ENCODE peak calls at places on chromosomes 2 and 18, in eight cellular contexts. One of them, this sample, is unnamed.

GRCh38 chr2:10242451-10242850 is 60.3 kb upstream of the HPCAL1 start:
- DNase-seq in activated T-cell treated with anti-CD3 and anti-CD28 coated beads for 24 hours: no peak
- DNase-seq in activated T-helper 9 cell treated with anti-CD3 and anti-CD28 coated beads, Interleukin-2, amount 50 U/mL, for 16 hours: no peak
- DNase-seq in DMS153: no peak
- DNase-seq in activated effector memory CD4-positive, alpha-beta T cell treated with anti-CD3 and anti-CD28 coated beads, Interleukin-2, amount 50 U/mL, for 16 hours: no peak
- DNase-seq in NCI-H226: no peak
- DNase-seq in GM03348: no peak
- DNase-seq in Kasumi-1: no peak
- DNase-seq in this sample: no peak

GRCh38 chr2:8044046-8044594 is 637.7 kb upstream of the ID2 start:
- DNase-seq in DMS153: no peak
- DNase-seq in GM03348: no peak
- DNase-seq in activated T-helper 9 cell treated with anti-CD3 and anti-CD28 coated beads, Interleukin-2, amount 50 U/mL, for 16 hours: no peak
- DNase-seq in activated effector memory CD4-positive, alpha-beta T cell treated with anti-CD3 and anti-CD28 coated beads, Interleukin-2, amount 50 U/mL, for 16 hours: no peak
- DNase-seq in activated T-cell treated with anti-CD3 and anti-CD28 coated beads for 24 hours: no peak
- DNase-seq in Kasumi-1: no peak
- DNase-seq in NCI-H226: no peak
- DNase-seq in this sample: no peak

GRCh38 chr2:16400127-16400623 is 265.5 kb downstream of the CYRIA start:
- DNase-seq in activated T-helper 9 cell treated with anti-CD3 and anti-CD28 coated beads, Interleukin-2, amount 50 U/mL, for 16 hours: no peak
- DNase-seq in activated T-cell treated with anti-CD3 and anti-CD28 coated beads for 24 hours: no peak
- DNase-seq in activated effector memory CD4-positive, alpha-beta T cell treated with anti-CD3 and anti-CD28 coated beads, Interleukin-2, amount 50 U/mL, for 16 hours: no peak
- DNase-seq in NCI-H226: peak; percentile 48
- DNase-seq in Kasumi-1: no peak
- DNase-seq in GM03348: no peak
- DNase-seq in DMS153: no peak
- DNase-seq in this sample: no peak

GRCh38 chr2:72988726-72989273 is 71.5 kb downstream of the EMX1 start:
- DNase-seq in activated effector memory CD4-positive, alpha-beta T cell treated with anti-CD3 and anti-CD28 coated beads, Interleukin-2, amount 50 U/mL, for 16 hours: peak; percentile 34
- DNase-seq in DMS153: no peak
- DNase-seq in NCI-H226: no peak
- DNase-seq in activated T-cell treated with anti-CD3 and anti-CD28 coated beads for 24 hours: no peak
- DNase-seq in activated T-helper 9 cell treated with anti-CD3 and anti-CD28 coated beads, Interleukin-2, amount 50 U/mL, for 16 hours: no peak
- DNase-seq in Kasumi-1: no peak
- DNase-seq in GM03348: no peak
- DNase-seq in this sample: no peak

GRCh38 chr2:198040820-198041219 is 236.4 kb downstream of the PLCL1 start:
- DNase-seq in DMS153: no peak
- DNase-seq in activated T-cell treated with anti-CD3 and anti-CD28 coated beads for 24 hours: no peak
- DNase-seq in NCI-H226: no peak
- DNase-seq in activated T-helper 9 cell treated with anti-CD3 and anti-CD28 coated beads, Interleukin-2, amount 50 U/mL, for 16 hours: no peak
- DNase-seq in Kasumi-1: no peak
- DNase-seq in activated effector memory CD4-positive, alpha-beta T cell treated with anti-CD3 and anti-CD28 coated beads, Interleukin-2, amount 50 U/mL, for 16 hours: no peak
- DNase-seq in GM03348: no peak
- DNase-seq in this sample: no peak

GRCh38 chr2:128645631-128646030 is 327.0 kb upstream of the HS6ST1 start:
- DNase-seq in Kasumi-1: no peak
- DNase-seq in NCI-H226: no peak
- DNase-seq in activated T-helper 9 cell treated with anti-CD3 and anti-CD28 coated beads, Interleukin-2, amount 50 U/mL, for 16 hours: no peak
- DNase-seq in activated T-cell treated with anti-CD3 and anti-CD28 coated beads for 24 hours: no peak
- DNase-seq in GM03348: no peak
- DNase-seq in DMS153: no peak
- DNase-seq in activated effector memory CD4-positive, alpha-beta T cell treated with anti-CD3 and anti-CD28 coated beads, Interleukin-2, amount 50 U/mL, for 16 hours: no peak
- DNase-seq in this sample: no peak

GRCh38 chr2:39728941-39729351 is 50.1 kb downstream of the THUMPD2 start:
- DNase-seq in activated effector memory CD4-positive, alpha-beta T cell treated with anti-CD3 and anti-CD28 coated beads, Interleukin-2, amount 50 U/mL, for 16 hours: no peak
- DNase-seq in NCI-H226: no peak
- DNase-seq in Kasumi-1: peak; percentile 66
- DNase-seq in DMS153: no peak
- DNase-seq in activated T-helper 9 cell treated with anti-CD3 and anti-CD28 coated beads, Interleukin-2, amount 50 U/mL, for 16 hours: no peak
- DNase-seq in GM03348: peak; percentile 45
- DNase-seq in activated T-cell treated with anti-CD3 and anti-CD28 coated beads for 24 hours: no peak
- DNase-seq in this sample: no peak

GRCh38 chr2:128347701-128348504 is 29.2 kb upstream of the HS6ST1 start:
- DNase-seq in activated effector memory CD4-positive, alpha-beta T cell treated with anti-CD3 and anti-CD28 coated beads, Interleukin-2, amount 50 U/mL, for 16 hours: no peak
- DNase-seq in NCI-H226: peak; percentile 59
- DNase-seq in activated T-cell treated with anti-CD3 and anti-CD28 coated beads for 24 hours: no peak
- DNase-seq in DMS153: no peak
- DNase-seq in Kasumi-1: no peak
- DNase-seq in activated T-helper 9 cell treated with anti-CD3 and anti-CD28 coated beads, Interleukin-2, amount 50 U/mL, for 16 hours: no peak
- DNase-seq in GM03348: peak; percentile 92
- DNase-seq in this sample: no peak

GRCh38 chr2:26961603-26962184 is 8.7 kb upstream of the MAPRE3 start:
- DNase-seq in DMS153: peak; percentile 82
- DNase-seq in activated T-cell treated with anti-CD3 and anti-CD28 coated beads for 24 hours: peak; percentile 72
- DNase-seq in activated effector memory CD4-positive, alpha-beta T cell treated with anti-CD3 and anti-CD28 coated beads, Interleukin-2, amount 50 U/mL, for 16 hours: peak; percentile 92
- DNase-seq in activated T-helper 9 cell treated with anti-CD3 and anti-CD28 coated beads, Interleukin-2, amount 50 U/mL, for 16 hours: peak; percentile 65
- DNase-seq in Kasumi-1: peak; percentile 73
- DNase-seq in GM03348: peak; percentile 88
- DNase-seq in NCI-H226: peak; percentile 40
- DNase-seq in this sample: peak; percentile 96

GRCh38 chr2:19073522-19073921 is 284.9 kb downstream of the OSR1 start:
- DNase-seq in activated T-cell treated with anti-CD3 and anti-CD28 coated beads for 24 hours: no peak
- DNase-seq in NCI-H226: peak; percentile 76
- DNase-seq in activated effector memory CD4-positive, alpha-beta T cell treated with anti-CD3 and anti-CD28 coated beads, Interleukin-2, amount 50 U/mL, for 16 hours: no peak
- DNase-seq in activated T-helper 9 cell treated with anti-CD3 and anti-CD28 coated beads, Interleukin-2, amount 50 U/mL, for 16 hours: no peak
- DNase-seq in Kasumi-1: no peak
- DNase-seq in GM03348: peak; percentile 18
- DNase-seq in DMS153: no peak
- DNase-seq in this sample: peak; percentile 27

GRCh38 chr2:240597419-240598181 is 11.1 kb downstream of the CAPN10 start:
- DNase-seq in GM03348: no peak
- DNase-seq in DMS153: no peak
- DNase-seq in NCI-H226: no peak
- DNase-seq in activated T-cell treated with anti-CD3 and anti-CD28 coated beads for 24 hours: no peak
- DNase-seq in Kasumi-1: no peak
- DNase-seq in activated T-helper 9 cell treated with anti-CD3 and anti-CD28 coated beads, Interleukin-2, amount 50 U/mL, for 16 hours: no peak
- DNase-seq in activated effector memory CD4-positive, alpha-beta T cell treated with anti-CD3 and anti-CD28 coated beads, Interleukin-2, amount 50 U/mL, for 16 hours: peak; percentile 46
- DNase-seq in this sample: no peak

GRCh38 chr2:196383799-196384198 is 212.4 kb upstream of the STK17B start:
- DNase-seq in Kasumi-1: no peak
- DNase-seq in activated effector memory CD4-positive, alpha-beta T cell treated with anti-CD3 and anti-CD28 coated beads, Interleukin-2, amount 50 U/mL, for 16 hours: no peak
- DNase-seq in activated T-helper 9 cell treated with anti-CD3 and anti-CD28 coated beads, Interleukin-2, amount 50 U/mL, for 16 hours: no peak
- DNase-seq in GM03348: no peak
- DNase-seq in NCI-H226: no peak
- DNase-seq in DMS153: no peak
- DNase-seq in activated T-cell treated with anti-CD3 and anti-CD28 coated beads for 24 hours: no peak
- DNase-seq in this sample: no peak

GRCh38 chr18:57737661-57738060 is 65.5 kb downstream of the ATP8B1 start:
- DNase-seq in activated T-cell treated with anti-CD3 and anti-CD28 coated beads for 24 hours: no peak
- DNase-seq in activated effector memory CD4-positive, alpha-beta T cell treated with anti-CD3 and anti-CD28 coated beads, Interleukin-2, amount 50 U/mL, for 16 hours: no peak
- DNase-seq in NCI-H226: peak; percentile 46
- DNase-seq in DMS153: no peak
- DNase-seq in Kasumi-1: peak; percentile 90
- DNase-seq in GM03348: peak; percentile 86
- DNase-seq in activated T-helper 9 cell treated with anti-CD3 and anti-CD28 coated beads, Interleukin-2, amount 50 U/mL, for 16 hours: no peak
- DNase-seq in this sample: peak; percentile 58

GRCh38 chr2:128306081-128306930 is 12.4 kb downstream of the HS6ST1 start:
- DNase-seq in activated T-helper 9 cell treated with anti-CD3 and anti-CD28 coated beads, Interleukin-2, amount 50 U/mL, for 16 hours: no peak
- DNase-seq in NCI-H226: no peak
- DNase-seq in Kasumi-1: no peak
- DNase-seq in GM03348: peak; percentile 87
- DNase-seq in DMS153: peak; percentile 81
- DNase-seq in activated effector memory CD4-positive, alpha-beta T cell treated with anti-CD3 and anti-CD28 coated beads, Interleukin-2, amount 50 U/mL, for 16 hours: no peak
- DNase-seq in activated T-cell treated with anti-CD3 and anti-CD28 coated beads for 24 hours: no peak
- DNase-seq in this sample: peak; percentile 79

GRCh38 chr2:168954256-168954655 is 53.2 kb downstream of the G6PC2 start:
- DNase-seq in Kasumi-1: no peak
- DNase-seq in NCI-H226: no peak
- DNase-seq in activated T-helper 9 cell treated with anti-CD3 and anti-CD28 coated beads, Interleukin-2, amount 50 U/mL, for 16 hours: no peak
- DNase-seq in activated effector memory CD4-positive, alpha-beta T cell treated with anti-CD3 and anti-CD28 coated beads, Interleukin-2, amount 50 U/mL, for 16 hours: no peak
- DNase-seq in activated T-cell treated with anti-CD3 and anti-CD28 coated beads for 24 hours: no peak
- DNase-seq in DMS153: no peak
- DNase-seq in GM03348: no peak
- DNase-seq in this sample: no peak

GRCh38 chr2:108960006-108960405 is 29.0 kb downstream of the EDAR start:
- DNase-seq in activated effector memory CD4-positive, alpha-beta T cell treated with anti-CD3 and anti-CD28 coated beads, Interleukin-2, amount 50 U/mL, for 16 hours: no peak
- DNase-seq in activated T-cell treated with anti-CD3 and anti-CD28 coated beads for 24 hours: no peak
- DNase-seq in GM03348: peak; percentile 31
- DNase-seq in NCI-H226: no peak
- DNase-seq in Kasumi-1: peak; percentile 15
- DNase-seq in DMS153: no peak
- DNase-seq in activated T-helper 9 cell treated with anti-CD3 and anti-CD28 coated beads, Interleukin-2, amount 50 U/mL, for 16 hours: no peak
- DNase-seq in this sample: no peak

GRCh38 chr18:49756135-49756534 is 57.2 kb downstream of the ACAA2 start:
- DNase-seq in activated T-cell treated with anti-CD3 and anti-CD28 coated beads for 24 hours: no peak
- DNase-seq in Kasumi-1: no peak
- DNase-seq in activated effector memory CD4-positive, alpha-beta T cell treated with anti-CD3 and anti-CD28 coated beads, Interleukin-2, amount 50 U/mL, for 16 hours: no peak
- DNase-seq in GM03348: no peak
- DNase-seq in DMS153: no peak
- DNase-seq in activated T-helper 9 cell treated with anti-CD3 and anti-CD28 coated beads, Interleukin-2, amount 50 U/mL, for 16 hours: no peak
- DNase-seq in NCI-H226: no peak
- DNase-seq in this sample: no peak

GRCh38 chr2:196274387-196274809 is 103.0 kb upstream of the STK17B start:
- DNase-seq in NCI-H226: peak; percentile 30
- DNase-seq in GM03348: peak; percentile 33
- DNase-seq in activated effector memory CD4-positive, alpha-beta T cell treated with anti-CD3 and anti-CD28 coated beads, Interleukin-2, amount 50 U/mL, for 16 hours: no peak
- DNase-seq in Kasumi-1: peak; percentile 23
- DNase-seq in activated T-cell treated with anti-CD3 and anti-CD28 coated beads for 24 hours: no peak
- DNase-seq in activated T-helper 9 cell treated with anti-CD3 and anti-CD28 coated beads, Interleukin-2, amount 50 U/mL, for 16 hours: no peak
- DNase-seq in DMS153: peak; percentile 15
- DNase-seq in this sample: no peak

GRCh38 chr2:127193948-127194267 is 26.2 kb downstream of the CYP27C1 start:
- DNase-seq in activated effector memory CD4-positive, alpha-beta T cell treated with anti-CD3 and anti-CD28 coated beads, Interleukin-2, amount 50 U/mL, for 16 hours: no peak
- DNase-seq in Kasumi-1: no peak
- DNase-seq in activated T-cell treated with anti-CD3 and anti-CD28 coated beads for 24 hours: no peak
- DNase-seq in GM03348: peak; percentile 84
- DNase-seq in DMS153: no peak
- DNase-seq in NCI-H226: no peak
- DNase-seq in activated T-helper 9 cell treated with anti-CD3 and anti-CD28 coated beads, Interleukin-2, amount 50 U/mL, for 16 hours: no peak
- DNase-seq in this sample: no peak

GRCh38 chr2:118801154-118801553 is 46.3 kb downstream of the EN1 start:
- DNase-seq in DMS153: no peak
- DNase-seq in activated T-helper 9 cell treated with anti-CD3 and anti-CD28 coated beads, Interleukin-2, amount 50 U/mL, for 16 hours: no peak
- DNase-seq in activated effector memory CD4-positive, alpha-beta T cell treated with anti-CD3 and anti-CD28 coated beads, Interleukin-2, amount 50 U/mL, for 16 hours: no peak
- DNase-seq in NCI-H226: peak; percentile 43
- DNase-seq in GM03348: peak; percentile 31
- DNase-seq in activated T-cell treated with anti-CD3 and anti-CD28 coated beads for 24 hours: no peak
- DNase-seq in Kasumi-1: no peak
- DNase-seq in this sample: no peak

GRCh38 chr2:183665976-183666375 is 541.7 kb downstream of the NUP35 start:
- DNase-seq in activated effector memory CD4-positive, alpha-beta T cell treated with anti-CD3 and anti-CD28 coated beads, Interleukin-2, amount 50 U/mL, for 16 hours: no peak
- DNase-seq in DMS153: peak; percentile 8
- DNase-seq in NCI-H226: no peak
- DNase-seq in activated T-helper 9 cell treated with anti-CD3 and anti-CD28 coated beads, Interleukin-2, amount 50 U/mL, for 16 hours: no peak
- DNase-seq in activated T-cell treated with anti-CD3 and anti-CD28 coated beads for 24 hours: no peak
- DNase-seq in Kasumi-1: peak; percentile 28
- DNase-seq in GM03348: no peak
- DNase-seq in this sample: no peak

GRCh38 chr18:28855524-28855923 is 678.6 kb upstream of the CDH2 start:
- DNase-seq in NCI-H226: no peak
- DNase-seq in activated T-cell treated with anti-CD3 and anti-CD28 coated beads for 24 hours: no peak
- DNase-seq in Kasumi-1: no peak
- DNase-seq in activated T-helper 9 cell treated with anti-CD3 and anti-CD28 coated beads, Interleukin-2, amount 50 U/mL, for 16 hours: no peak
- DNase-seq in GM03348: peak; percentile 52
- DNase-seq in DMS153: no peak
- DNase-seq in activated effector memory CD4-positive, alpha-beta T cell treated with anti-CD3 and anti-CD28 coated beads, Interleukin-2, amount 50 U/mL, for 16 hours: no peak
- DNase-seq in this sample: no peak

GRCh38 chr2:199932312-199932855 is 21.3 kb downstream of the C2orf69 start:
- DNase-seq in activated T-helper 9 cell treated with anti-CD3 and anti-CD28 coated beads, Interleukin-2, amount 50 U/mL, for 16 hours: no peak
- DNase-seq in DMS153: no peak
- DNase-seq in NCI-H226: no peak
- DNase-seq in Kasumi-1: no peak
- DNase-seq in activated effector memory CD4-positive, alpha-beta T cell treated with anti-CD3 and anti-CD28 coated beads, Interleukin-2, amount 50 U/mL, for 16 hours: no peak
- DNase-seq in GM03348: no peak
- DNase-seq in activated T-cell treated with anti-CD3 and anti-CD28 coated beads for 24 hours: no peak
- DNase-seq in this sample: no peak

GRCh38 chr2:73939419-73939818 is 12.7 kb downstream of the DGUOK start:
- DNase-seq in activated effector memory CD4-positive, alpha-beta T cell treated with anti-CD3 and anti-CD28 coated beads, Interleukin-2, amount 50 U/mL, for 16 hours: no peak
- DNase-seq in DMS153: no peak
- DNase-seq in Kasumi-1: peak; percentile 28
- DNase-seq in GM03348: peak; percentile 48
- DNase-seq in activated T-cell treated with anti-CD3 and anti-CD28 coated beads for 24 hours: no peak
- DNase-seq in activated T-helper 9 cell treated with anti-CD3 and anti-CD28 coated beads, Interleukin-2, amount 50 U/mL, for 16 hours: no peak
- DNase-seq in NCI-H226: peak; percentile 37
- DNase-seq in this sample: peak; percentile 38

GRCh38 chr2:46500801-46501200 is 21.4 kb downstream of the TMEM247 start:
- DNase-seq in activated T-helper 9 cell treated with anti-CD3 and anti-CD28 coated beads, Interleukin-2, amount 50 U/mL, for 16 hours: no peak
- DNase-seq in activated effector memory CD4-positive, alpha-beta T cell treated with anti-CD3 and anti-CD28 coated beads, Interleukin-2, amount 50 U/mL, for 16 hours: no peak
- DNase-seq in NCI-H226: no peak
- DNase-seq in DMS153: no peak
- DNase-seq in GM03348: no peak
- DNase-seq in activated T-cell treated with anti-CD3 and anti-CD28 coated beads for 24 hours: no peak
- DNase-seq in Kasumi-1: no peak
- DNase-seq in this sample: no peak

GRCh38 chr2:68185541-68186164 is 28.0 kb downstream of the PNO1 start:
- DNase-seq in DMS153: no peak
- DNase-seq in activated T-helper 9 cell treated with anti-CD3 and anti-CD28 coated beads, Interleukin-2, amount 50 U/mL, for 16 hours: peak; percentile 44
- DNase-seq in NCI-H226: no peak
- DNase-seq in Kasumi-1: peak; percentile 65
- DNase-seq in activated T-cell treated with anti-CD3 and anti-CD28 coated beads for 24 hours: peak; percentile 38
- DNase-seq in GM03348: peak; percentile 10
- DNase-seq in activated effector memory CD4-positive, alpha-beta T cell treated with anti-CD3 and anti-CD28 coated beads, Interleukin-2, amount 50 U/mL, for 16 hours: peak; percentile 86
- DNase-seq in this sample: peak; percentile 76

GRCh38 chr2:223311889-223312288 is 259.9 kb downstream of the KCNE4 start:
- DNase-seq in NCI-H226: no peak
- DNase-seq in GM03348: no peak
- DNase-seq in activated T-helper 9 cell treated with anti-CD3 and anti-CD28 coated beads, Interleukin-2, amount 50 U/mL, for 16 hours: no peak
- DNase-seq in activated T-cell treated with anti-CD3 and anti-CD28 coated beads for 24 hours: no peak
- DNase-seq in DMS153: no peak
- DNase-seq in Kasumi-1: no peak
- DNase-seq in activated effector memory CD4-positive, alpha-beta T cell treated with anti-CD3 and anti-CD28 coated beads, Interleukin-2, amount 50 U/mL, for 16 hours: no peak
- DNase-seq in this sample: no peak

GRCh38 chr2:74441111-74441689 is 537 bp downstream of the RTKN start:
- DNase-seq in activated effector memory CD4-positive, alpha-beta T cell treated with anti-CD3 and anti-CD28 coated beads, Interleukin-2, amount 50 U/mL, for 16 hours: no peak
- DNase-seq in DMS153: no peak
- DNase-seq in activated T-cell treated with anti-CD3 and anti-CD28 coated beads for 24 hours: no peak
- DNase-seq in GM03348: no peak
- DNase-seq in activated T-helper 9 cell treated with anti-CD3 and anti-CD28 coated beads, Interleukin-2, amount 50 U/mL, for 16 hours: no peak
- DNase-seq in NCI-H226: no peak
- DNase-seq in Kasumi-1: no peak
- DNase-seq in this sample: no peak

GRCh38 chr2:10841547-10842219 is 29.1 kb upstream of the PDIA6 start:
- DNase-seq in DMS153: no peak
- DNase-seq in activated T-helper 9 cell treated with anti-CD3 and anti-CD28 coated beads, Interleukin-2, amount 50 U/mL, for 16 hours: no peak
- DNase-seq in activated effector memory CD4-positive, alpha-beta T cell treated with anti-CD3 and anti-CD28 coated beads, Interleukin-2, amount 50 U/mL, for 16 hours: no peak
- DNase-seq in Kasumi-1: no peak
- DNase-seq in NCI-H226: no peak
- DNase-seq in GM03348: no peak
- DNase-seq in activated T-cell treated with anti-CD3 and anti-CD28 coated beads for 24 hours: no peak
- DNase-seq in this sample: no peak

GRCh38 chr2:8819194-8819593 is 18.2 kb downstream of the KIDINS220 start:
- DNase-seq in activated effector memory CD4-positive, alpha-beta T cell treated with anti-CD3 and anti-CD28 coated beads, Interleukin-2, amount 50 U/mL, for 16 hours: no peak
- DNase-seq in DMS153: no peak
- DNase-seq in NCI-H226: no peak
- DNase-seq in GM03348: peak; percentile 26
- DNase-seq in activated T-helper 9 cell treated with anti-CD3 and anti-CD28 coated beads, Interleukin-2, amount 50 U/mL, for 16 hours: no peak
- DNase-seq in activated T-cell treated with anti-CD3 and anti-CD28 coated beads for 24 hours: no peak
- DNase-seq in Kasumi-1: no peak
- DNase-seq in this sample: peak; percentile 15

GRCh38 chr2:64644240-64645013 is 9.3 kb downstream of the SERTAD2 start:
- DNase-seq in Kasumi-1: peak; percentile 85
- DNase-seq in GM03348: peak; percentile 88
- DNase-seq in DMS153: peak; percentile 38
- DNase-seq in activated T-helper 9 cell treated with anti-CD3 and anti-CD28 coated beads, Interleukin-2, amount 50 U/mL, for 16 hours: no peak
- DNase-seq in activated effector memory CD4-positive, alpha-beta T cell treated with anti-CD3 and anti-CD28 coated beads, Interleukin-2, amount 50 U/mL, for 16 hours: peak; percentile 73
- DNase-seq in activated T-cell treated with anti-CD3 and anti-CD28 coated beads for 24 hours: peak; percentile 41
- DNase-seq in NCI-H226: no peak
- DNase-seq in this sample: peak; percentile 53

GRCh38 chr2:229852565-229852964 is 69.2 kb downstream of the TRIP12 start:
- DNase-seq in activated T-helper 9 cell treated with anti-CD3 and anti-CD28 coated beads, Interleukin-2, amount 50 U/mL, for 16 hours: no peak
- DNase-seq in activated effector memory CD4-positive, alpha-beta T cell treated with anti-CD3 and anti-CD28 coated beads, Interleukin-2, amount 50 U/mL, for 16 hours: peak; percentile 80
- DNase-seq in Kasumi-1: peak; percentile 39
- DNase-seq in NCI-H226: peak; percentile 50
- DNase-seq in activated T-cell treated with anti-CD3 and anti-CD28 coated beads for 24 hours: peak; percentile 16
- DNase-seq in DMS153: no peak
- DNase-seq in GM03348: no peak
- DNase-seq in this sample: no peak

GRCh38 chr2:18976112-18976961 is 382.1 kb downstream of the OSR1 start:
- DNase-seq in activated effector memory CD4-positive, alpha-beta T cell treated with anti-CD3 and anti-CD28 coated beads, Interleukin-2, amount 50 U/mL, for 16 hours: no peak
- DNase-seq in activated T-helper 9 cell treated with anti-CD3 and anti-CD28 coated beads, Interleukin-2, amount 50 U/mL, for 16 hours: no peak
- DNase-seq in Kasumi-1: no peak
- DNase-seq in activated T-cell treated with anti-CD3 and anti-CD28 coated beads for 24 hours: no peak
- DNase-seq in DMS153: peak; percentile 84
- DNase-seq in GM03348: peak; percentile 48
- DNase-seq in NCI-H226: peak; percentile 49
- DNase-seq in this sample: no peak